ENCODE peak calls at places on chromosomes 2 and 18, in five cellular contexts. U, G, C, E and A are unnamed samples. For H3K27me3, the result is how much of the 10 kb centered on the place peaks cover.

GRCh38 chr18:7904529-7904928 is 337.4 kb downstream of the PTPRM start:
- DNase-seq in U (no peak), G (no peak), C (no peak), E (peak), A (no peak)

GRCh38 chr18:75248426-75249191 is 38.0 kb downstream of the TSHZ1 start:
- DNase-seq in U (no peak), G (no peak), C (no peak), E (no peak), A (no peak)

GRCh38 chr2:60735496-60736250 is 20.4 kb upstream of the PAPOLG start:
- DNase-seq in U (no peak), G (peak), C (peak), E (no peak), A (no peak)

GRCh38 chr2:11914455-11914854 is 168.0 kb downstream of the LPIN1 start:
- DNase-seq in U (no peak), G (no peak), C (no peak), E (peak), A (no peak)

GRCh38 chr2:45190481-45190880 is 181.2 kb upstream of the SIX2 start:
- DNase-seq in U (no peak), G (no peak), C (no peak), E (peak), A (no peak)

GRCh38 chr2:235669983-235670962 is 176.4 kb downstream of the AGAP1 start:
- DNase-seq in U (no peak), G (no peak), C (no peak), E (peak), A (no peak)

GRCh38 chr18:61901334-61901986 is 8.7 kb upstream of the RNF152 start:
- DNase-seq in U (no peak), G (no peak), C (no peak), E (peak), A (peak)

GRCh38 chr18:65082907-65083306 is 667.9 kb upstream of the CDH7 start:
- DNase-seq in U (no peak), G (no peak), C (no peak), E (no peak), A (no peak)

GRCh38 chr2:9941196-9941995 is 10.1 kb upstream of the GRHL1 start:
- DNase-seq in U (no peak), G (no peak), C (no peak), E (peak), A (no peak)

GRCh38 chr2:135072125-135072997 is 20.3 kb downstream of the RAB3GAP1 start:
- DNase-seq in U (no peak), G (no peak), C (no peak), E (no peak), A (no peak)

GRCh38 chr2:62471816-62472215 is 34.2 kb downstream of the TMEM17 start:
- DNase-seq in U (no peak), G (no peak), C (no peak), E (peak), A (no peak)

GRCh38 chr18:59631583-59632181 is 65.5 kb downstream of the CCBE1 start:
- DNase-seq in U (no peak), G (no peak), C (no peak), E (peak), A (no peak)

GRCh38 chr18:32422185-32422584 is 48.5 kb downstream of the GAREM1 start:
- DNase-seq in U (no peak), G (no peak), C (no peak), E (no peak), A (no peak)

GRCh38 chr2:222915092-222915957 is 54.5 kb downstream of the ACSL3 start:
- DNase-seq in U (no peak), G (no peak), C (no peak), E (no peak), A (no peak)

GRCh38 chr2:168577885-168578284 is 121.8 kb downstream of the CERS6 start:
- DNase-seq in U (no peak), G (no peak), C (no peak), E (peak), A (no peak)

GRCh38 chr2:229342376-229342775 is 71.3 kb upstream of the PID1 start:
- DNase-seq in U (no peak), G (no peak), C (peak), E (peak), A (no peak)

GRCh38 chr2:201779996-201780673 is 598 bp downstream of the ALS2 start:
- DNase-seq in U (no peak), G (no peak), C (no peak), E (peak), A (no peak)

GRCh38 chr2:220053919-220054318 is 426.5 kb downstream of the SLC4A3 start:
- DNase-seq in U (no peak), G (no peak), C (no peak), E (no peak), A (no peak)

GRCh38 chr2:6957031-6957714 is 40.0 kb downstream of the RNF144A start:
- DNase-seq in U (no peak), G (no peak), C (no peak), E (no peak), A (no peak)

GRCh38 chr2:95007822-95008221 is 17.7 kb upstream of the MAL start:
- DNase-seq in U (no peak), G (no peak), C (no peak), E (no peak), A (no peak)

GRCh38 chr18:32742620-32743019 is 30.2 kb downstream of the KLHL14 start:
- DNase-seq in U (no peak), G (no peak), C (no peak), E (no peak), A (no peak)

GRCh38 chr18:73891572-73892421 is 255.8 kb downstream of the FBXO15 start:
- DNase-seq in U (no peak), G (no peak), C (peak), E (no peak), A (no peak)
- TF ChIP-seq CTCF in U (no peak), G (no peak), C (no peak), E (no peak), A (no peak)

GRCh38 chr2:864501-865106 is 86.0 kb upstream of the SNTG2 start:
- DNase-seq in U (no peak), G (no peak), C (no peak), E (no peak), A (no peak)

GRCh38 chr2:863732-864450 is 86.8 kb upstream of the SNTG2 start:
- DNase-seq in U (no peak), G (no peak), C (no peak), E (no peak), A (no peak)

GRCh38 chr2:866887-867286 is 83.8 kb upstream of the SNTG2 start:
- DNase-seq in U (no peak), G (no peak), C (no peak), E (no peak), A (no peak)

GRCh38 chr2:867296-867695 is 83.4 kb upstream of the SNTG2 start:
- DNase-seq in U (no peak), G (no peak), C (no peak), E (no peak), A (no peak)

GRCh38 chr2:866009-866680 is 84.5 kb upstream of the SNTG2 start:
- DNase-seq in U (no peak), G (no peak), C (no peak), E (no peak), A (no peak)
- H3K27ac ChIP-seq in U (no peak), G (no peak), C (no peak), E (no peak), A (no peak)

GRCh38 chr2:104864280-104864599 is 10.3 kb downstream of the POU3F3 start:
- DNase-seq in U (no peak), G (no peak), C (no peak), E (no peak), A (no peak)

GRCh38 chr2:104864751-104865470 is 11.0 kb downstream of the POU3F3 start:
- DNase-seq in U (no peak), G (no peak), C (no peak), E (no peak), A (no peak)

GRCh38 chr2:104863585-104864279 is 9.8 kb downstream of the POU3F3 start:
- DNase-seq in U (no peak), G (no peak), C (peak), E (peak), A (no peak)

GRCh38 chr2:104862061-104862941 is 8.4 kb downstream of the POU3F3 start:
- DNase-seq in U (no peak), G (no peak), C (peak), E (peak), A (no peak)

DNA sequence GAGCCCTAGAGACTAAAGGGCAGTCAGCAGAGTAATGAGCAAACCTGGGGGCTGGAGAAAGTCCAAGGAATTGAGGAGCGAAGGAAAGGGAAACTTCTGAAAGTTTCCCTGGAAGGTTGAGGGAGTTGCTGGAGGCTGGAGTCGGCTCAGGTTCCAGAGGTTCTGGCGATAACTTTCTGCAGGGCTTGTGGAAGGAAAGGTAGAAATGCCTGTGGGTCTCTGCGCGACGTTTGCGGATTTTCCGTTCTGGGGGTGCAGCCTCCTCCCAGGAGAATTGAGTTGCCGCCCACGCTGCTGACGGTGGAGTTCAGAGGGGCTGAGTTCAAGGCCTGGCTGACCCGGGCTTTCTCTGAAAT is 9.3 kb downstream of the POU3F3 start:
- DNase-seq in U (no peak), G (no peak), C (no peak), E (no peak), A (no peak)
- H3K27me3 ChIP-seq in U (half or more), G (half or more), C (half or more), E (under half), A (half or more)

GRCh38 chr2:233673896-233674295 is 2.2 kb downstream of the UGT1A9 start:
- DNase-seq in U (no peak), G (no peak), C (no peak), E (no peak), A (no peak)

GRCh38 chr2:233676046-233676445 is 4.3 kb downstream of the UGT1A9 start:
- DNase-seq in U (no peak), G (no peak), C (no peak), E (peak), A (no peak)

GRCh38 chr2:233671290-233672161 is at the start of gene UGT1A9:
- DNase-seq in U (no peak), G (no peak), C (no peak), E (no peak), A (no peak)

GRCh38 chr2:233674995-233675394 is 3.3 kb downstream of the UGT1A9 start:
- DNase-seq in U (no peak), G (no peak), C (no peak), E (no peak), A (no peak)

DNA sequence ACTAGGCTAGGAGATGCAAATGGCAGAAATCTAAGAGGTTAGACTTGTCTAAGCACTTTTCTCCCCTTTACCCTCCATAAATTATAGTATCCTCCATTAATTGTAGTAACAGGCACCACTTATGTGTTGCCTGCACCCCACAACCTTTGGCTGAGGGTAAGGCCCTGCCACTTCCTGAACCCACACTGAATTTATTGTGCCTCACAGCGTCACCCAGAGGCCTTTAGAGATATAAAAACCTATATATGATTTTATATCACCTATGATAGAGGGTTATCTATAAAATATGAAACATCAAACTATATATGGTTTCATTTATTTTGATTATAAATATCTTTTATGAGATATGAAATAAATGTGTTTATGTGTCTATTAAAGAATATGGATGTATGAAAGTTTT is 2.6 kb downstream of the UGT1A9 start:
- DNase-seq in U (no peak), G (no peak), C (no peak), E (no peak), A (no peak)
- TF ChIP-seq CTCF in U (no peak), G (no peak), C (no peak), E (no peak), A (no peak)

GRCh38 chr2:190413421-190413820 is 5.3 kb downstream of the MFSD6 start:
- DNase-seq in U (no peak), G (no peak), C (no peak), E (no peak), A (no peak)
- H3K27ac ChIP-seq in U (no peak), G (no peak), C (no peak), E (no peak), A (no peak)

DNA sequence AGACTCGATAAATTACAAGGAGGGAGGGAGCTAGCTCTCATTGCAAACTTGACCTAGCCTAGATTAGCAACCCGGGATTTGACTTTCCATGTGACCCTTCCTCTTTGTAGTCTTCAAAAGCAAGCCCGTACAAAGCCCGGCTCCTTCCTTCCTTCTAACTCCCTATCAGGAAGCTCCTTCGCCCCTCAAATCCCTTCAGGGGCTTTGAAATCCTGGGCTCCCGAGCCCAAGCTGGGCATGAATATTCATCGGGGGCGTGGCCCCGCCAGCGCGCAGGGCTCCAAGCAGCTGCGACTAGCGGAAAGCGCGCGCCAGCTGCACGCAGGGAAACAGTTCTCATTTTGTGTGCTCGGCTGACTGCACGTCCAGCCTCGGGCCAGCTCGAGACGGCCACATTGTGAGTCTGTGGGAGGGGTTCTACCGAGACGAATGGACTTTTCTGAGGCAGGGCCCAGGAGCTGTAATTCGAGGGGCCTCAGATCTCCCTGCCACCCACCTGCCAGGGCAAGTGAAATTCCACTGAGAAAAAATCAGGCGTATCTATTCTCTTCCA is 84.0 kb upstream of the PELI1 start:
- DNase-seq in U (peak), G (peak), C (peak), E (peak), A (peak)
- H3K27me3 ChIP-seq in U (under half), G (under half), C (under half), E (under half), A (under half)

DNA sequence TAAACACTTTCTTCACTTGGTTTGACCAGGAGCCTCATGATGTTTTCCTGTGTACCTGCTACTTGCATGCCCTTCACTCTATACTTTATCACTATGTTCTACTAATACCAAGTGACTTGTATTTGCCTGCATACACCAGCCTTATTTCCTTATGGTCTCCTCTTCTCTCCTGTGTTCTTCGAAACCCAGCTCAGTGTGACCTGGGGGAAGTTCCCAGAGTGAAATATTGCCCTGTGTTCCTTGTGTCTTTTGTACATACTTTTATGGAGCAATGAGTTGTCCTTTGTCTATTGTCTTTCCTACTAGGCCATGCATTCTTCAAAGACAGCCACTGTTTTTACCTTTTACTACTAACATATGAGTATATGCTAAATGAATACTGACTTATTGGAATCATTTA is 567 bp downstream of the NT5C1B start:
- DNase-seq in U (no peak), G (no peak), C (no peak), E (no peak), A (no peak)
- TF ChIP-seq CTCF in U (no peak), G (no peak), C (no peak), E (no peak), A (no peak)

DNA sequence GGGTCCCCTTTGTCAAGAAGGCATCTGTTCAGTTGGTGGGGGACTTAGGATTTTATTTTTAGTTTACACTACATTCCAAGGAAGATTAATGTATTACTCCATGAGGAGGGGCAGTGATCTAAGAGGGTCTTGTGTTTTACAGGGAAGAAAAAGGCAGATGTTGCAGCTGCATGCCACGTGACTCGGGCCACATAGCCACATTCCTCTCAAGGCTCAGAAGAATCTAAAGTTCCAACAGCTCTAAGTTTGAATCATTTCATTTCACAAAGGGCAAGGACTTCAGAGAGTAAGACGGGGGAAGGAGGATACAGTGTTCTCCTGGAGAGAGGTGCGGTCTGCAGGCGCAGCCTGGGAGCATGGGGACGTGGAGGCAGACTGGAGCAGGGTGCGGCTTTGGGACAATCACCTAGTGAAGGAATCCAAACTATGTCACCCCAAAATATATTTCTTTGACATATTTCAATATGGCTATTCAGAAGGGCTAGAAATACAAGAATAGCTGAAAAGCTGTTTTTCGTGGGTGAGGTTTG is 165.3 kb upstream of the NDUFV2 start:
- DNase-seq in U (no peak), G (no peak), C (no peak), E (peak), A (no peak)
- H3K27ac ChIP-seq in U (no peak), G (no peak), C (no peak), E (no peak), A (no peak)